ENCODE peak calls at places on chromosomes 7 and 10, in five cellular contexts. H is ovary, E is K562, I is stomach, R is tibial nerve. W is an unnamed sample.

GRCh38 chr7:80859272-80859970 is 59.4 kb downstream of the SEMA3C start:
- DNase-seq in H (peak), E (no peak), I (no peak), R (peak), W (peak)

GRCh38 chr10:43595739-43596298 is 10.4 kb upstream of the ZNF485 start:
- DNase-seq in H (no peak), E (no peak), I (no peak), R (no peak), W (no peak)

GRCh38 chr10:116706281-116706680 is 36.1 kb downstream of the HSPA12A start:
- DNase-seq in H (no peak), E (no peak), I (no peak), R (no peak), W (no peak)

GRCh38 chr10:74081192-74081803 is 69.3 kb downstream of the AP3M1 start:
- DNase-seq in H (peak), E (peak), I (peak), R (no peak), W (peak)

GRCh38 chr7:17532861-17533404 is 234.5 kb downstream of the AHR start:
- DNase-seq in H (no peak), E (no peak), I (no peak), R (no peak), W (no peak)

GRCh38 chr7:143384148-143384547 is 3.0 kb downstream of the ZYX start:
- DNase-seq in H (no peak), E (no peak), I (no peak), R (no peak), W (peak)

GRCh38 chr7:149692056-149692455 is 81.3 kb downstream of the ZNF467 start:
- DNase-seq in H (no peak), E (no peak), I (no peak), R (no peak), W (no peak)

GRCh38 chr7:106485031-106485551 is 175.9 kb downstream of the CCDC71L start:
- DNase-seq in H (no peak), E (no peak), I (no peak), R (no peak), W (no peak)

GRCh38 chr7:87220734-87221215 is 1.2 kb upstream of the TMEM243 start:
- DNase-seq in H (no peak), E (no peak), I (no peak), R (no peak), W (no peak)

GRCh38 chr7:137853053-137853452 is 6.3 kb upstream of the DGKI start:
- DNase-seq in H (no peak), E (no peak), I (no peak), R (no peak), W (no peak)

GRCh38 chr10:14873090-14873760 is 5.4 kb upstream of the SUV39H2 start:
- DNase-seq in H (no peak), E (no peak), I (no peak), R (no peak), W (no peak)

GRCh38 chr10:13219685-13220670 is 14.2 kb downstream of the UCMA start:
- DNase-seq in H (no peak), E (peak), I (peak), R (no peak), W (peak)

GRCh38 chr7:120168066-120168465 is 104.9 kb upstream of the KCND2 start:
- DNase-seq in H (no peak), E (no peak), I (no peak), R (no peak), W (no peak)

GRCh38 chr7:41103331-41103730 is 599.6 kb downstream of the INHBA start:
- DNase-seq in H (no peak), E (no peak), I (no peak), R (no peak), W (no peak)

GRCh38 chr10:541750-542371 is 147.6 kb downstream of the DIP2C start:
- DNase-seq in H (no peak), E (no peak), I (peak), R (no peak), W (peak)

GRCh38 chr7:133230591-133231194 is 22.2 kb upstream of the EXOC4 start:
- DNase-seq in H (no peak), E (peak), I (peak), R (no peak), W (no peak)

GRCh38 chr7:76514926-76515325 is 4.6 kb downstream of the UPK3B start:
- DNase-seq in H (no peak), E (peak), I (no peak), R (no peak), W (no peak)

GRCh38 chr7:79822620-79823240 is 311.9 kb upstream of the GNAI1 start:
- DNase-seq in H (no peak), E (no peak), I (no peak), R (no peak), W (no peak)

GRCh38 chr7:44754802-44755697 is 6.4 kb downstream of the ZMIZ2 start:
- DNase-seq in H (no peak), E (no peak), I (no peak), R (no peak), W (no peak)

GRCh38 chr10:71756441-71757191 is 16.7 kb downstream of the VSIR start:
- DNase-seq in H (no peak), E (no peak), I (no peak), R (no peak), W (no peak)

GRCh38 chr7:84108787-84109186 is 85.8 kb downstream of the SEMA3A start:
- DNase-seq in H (no peak), E (no peak), I (no peak), R (no peak), W (no peak)

GRCh38 chr10:17033529-17034250 is 95.9 kb downstream of the CUBN start:
- DNase-seq in H (no peak), E (no peak), I (no peak), R (no peak), W (no peak)

GRCh38 chr7:139777304-139777890 is 401 bp downstream of the HIPK2 start:
- DNase-seq in H (peak), E (peak), I (peak), R (no peak), W (peak)

DNA sequence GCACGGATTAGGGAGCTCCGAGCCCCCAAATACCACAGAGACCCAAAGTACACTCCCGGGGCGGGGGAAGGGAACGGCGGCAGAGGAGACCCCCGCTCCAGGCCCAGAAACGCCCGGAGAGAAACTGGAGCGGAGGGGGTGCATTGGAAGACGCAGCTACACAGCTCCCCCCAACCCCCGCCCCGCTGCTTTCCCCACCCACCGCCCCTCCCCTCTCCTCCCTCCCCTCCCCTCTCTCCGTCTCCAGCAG is 1.1 kb downstream of the PRKAG2 start:
- DNase-seq in H (no peak), E (no peak), I (no peak), R (no peak), W (no peak)
- H3K27ac ChIP-seq in H (peak), E (no peak), I (peak), R (peak), W (peak)

GRCh38 chr7:114931656-114932011 is 9.7 kb downstream of the MDFIC start:
- DNase-seq in H (no peak), E (no peak), I (no peak), R (no peak), W (no peak)
- TF ChIP-seq EP300 in H (no peak), E (no peak), I (no peak), R (no peak), W (no peak)

GRCh38 chr10:86681722-86682386 is 13.5 kb downstream of the LDB3 start:
- DNase-seq in H (no peak), E (no peak), I (no peak), R (no peak), W (no peak)

GRCh38 chr10:86681047-86681446 is 12.7 kb downstream of the LDB3 start:
- DNase-seq in H (no peak), E (no peak), I (peak), R (no peak), W (peak)

GRCh38 chr10:86685416-86685815 is 17.1 kb downstream of the LDB3 start:
- DNase-seq in H (no peak), E (no peak), I (no peak), R (no peak), W (no peak)

GRCh38 chr10:86684305-86684704 is 16.0 kb downstream of the LDB3 start:
- DNase-seq in H (peak), E (peak), I (no peak), R (no peak), W (peak)

GRCh38 chr10:86682675-86683074 is 14.4 kb downstream of the LDB3 start:
- DNase-seq in H (no peak), E (no peak), I (no peak), R (no peak), W (no peak)
- H3K27ac ChIP-seq in H (no peak), E (no peak), I (no peak), R (no peak), W (peak)

DNA sequence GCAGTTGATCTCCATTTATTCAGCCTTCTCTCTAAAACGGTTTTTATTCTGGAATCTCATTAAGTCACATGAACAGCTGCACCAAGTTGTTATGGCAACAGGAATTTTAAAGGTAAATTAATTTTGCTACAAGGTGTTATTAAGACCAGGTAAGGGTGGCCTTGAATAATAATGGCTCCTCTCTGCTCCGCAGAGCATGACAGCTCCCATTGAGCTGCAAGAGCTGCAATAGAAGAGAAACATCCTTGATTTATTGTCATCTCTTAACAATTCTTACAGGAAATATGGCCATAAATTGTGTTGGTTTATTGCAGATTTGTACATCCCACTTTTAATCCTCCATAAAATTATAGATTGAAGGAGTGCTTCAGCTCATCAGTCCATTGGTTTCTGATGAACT is 165.7 kb downstream of the KLF6 start:
- DNase-seq in H (no peak), E (no peak), I (no peak), R (no peak), W (no peak)
- TF ChIP-seq EP300 in H (no peak), E (no peak), I (no peak), R (no peak), W (no peak)